ENCODE peak calls at places on chromosomes 11 and 22, in five cellular contexts. L, V, M, N and G are unnamed samples.

GRCh38 chr11:76566811-76567210 is 103.7 kb downstream of the LRRC32 start:
- DNase-seq in L (no peak), V (peak; percentile 31), M (no peak), N (no peak), G (no peak)

GRCh38 chr11:13942908-13943505 is 19.5 kb upstream of the SPON1 start:
- DNase-seq in L (no peak), V (peak; percentile 86), M (no peak), N (no peak), G (no peak)

GRCh38 chr11:45922425-45923082 is at the start of gene LARGE2:
- DNase-seq in L (no peak), V (no peak), M (no peak), N (no peak), G (peak; percentile 82)

GRCh38 chr11:111944139-111944538 is 7.0 kb downstream of the DIXDC1 start:
- DNase-seq in L (no peak), V (peak; percentile 86), M (no peak), N (no peak), G (no peak)

GRCh38 chr11:497565-498296 is 9.3 kb downstream of the RNH1 start:
- DNase-seq in L (no peak), V (no peak), M (no peak), N (no peak), G (no peak)

GRCh38 chr22:38504731-38505594 is 1.1 kb downstream of the DDX17 start:
- DNase-seq in L (no peak), V (peak; percentile 46), M (peak; percentile 41), N (no peak), G (peak; percentile 40)

GRCh38 chr11:109838034-109838433 is 255.2 kb upstream of the ZC3H12C start:
- DNase-seq in L (no peak), V (no peak), M (no peak), N (no peak), G (no peak)

GRCh38 chr11:100328626-100329340 is 358.3 kb upstream of the ARHGAP42 start:
- DNase-seq in L (peak; percentile 29), V (peak; percentile 74), M (no peak), N (no peak), G (no peak)

GRCh38 chr22:29700206-29700948 is 19.4 kb upstream of the CABP7 start:
- DNase-seq in L (no peak), V (peak; percentile 58), M (no peak), N (no peak), G (no peak)

GRCh38 chr22:20650294-20651207 is 123.4 kb upstream of the SERPIND1 start:
- DNase-seq in L (no peak), V (no peak), M (no peak), N (no peak), G (no peak)

GRCh38 chr11:3221408-3222002 is 2.9 kb upstream of the MRGPRG start:
- DNase-seq in L (no peak), V (no peak), M (no peak), N (no peak), G (no peak)

GRCh38 chr22:29093501-29093921 is 20.7 kb downstream of the KREMEN1 start:
- DNase-seq in L (no peak), V (peak; percentile 51), M (no peak), N (no peak), G (no peak)

GRCh38 chr11:1935156-1936071 is 11.7 kb upstream of the MRPL23 start:
- DNase-seq in L (no peak), V (no peak), M (no peak), N (no peak), G (no peak)

GRCh38 chr11:106533046-106533445 is 455.6 kb downstream of the AASDHPPT start:
- DNase-seq in L (no peak), V (no peak), M (no peak), N (no peak), G (no peak)

GRCh38 chr22:38083931-38084631 is at the start of gene SLC16A8:
- DNase-seq in L (no peak), V (no peak), M (no peak), N (no peak), G (no peak)

GRCh38 chr11:122095950-122096942 is 19.8 kb downstream of the BLID start:
- DNase-seq in L (no peak), V (no peak), M (no peak), N (no peak), G (no peak)

GRCh38 chr11:18492888-18493287 is 33.9 kb downstream of the TSG101 start:
- DNase-seq in L (no peak), V (peak; percentile 24), M (no peak), N (no peak), G (no peak)

GRCh38 chr22:23216331-23217170 is 36.2 kb downstream of the BCR start:
- DNase-seq in L (no peak), V (peak; percentile 15), M (peak; percentile 10), N (no peak), G (no peak)

GRCh38 chr11:9276571-9276970 is 11.4 kb upstream of the DENND5A start:
- DNase-seq in L (no peak), V (peak; percentile 43), M (no peak), N (no peak), G (peak; percentile 24)

GRCh38 chr11:130051077-130051476 is 18.6 kb upstream of the APLP2 start:
- DNase-seq in L (no peak), V (no peak), M (no peak), N (no peak), G (no peak)

GRCh38 chr11:32448232-32448631 is 12.9 kb upstream of the WT1 start:
- DNase-seq in L (peak; percentile 9), V (peak; percentile 70), M (no peak), N (no peak), G (no peak)

GRCh38 chr22:46031965-46032851 is 55.2 kb upstream of the WNT7B start:
- DNase-seq in L (no peak), V (no peak), M (no peak), N (no peak), G (no peak)

GRCh38 chr11:135073444-135073843 is 661.4 kb upstream of the B3GAT1 start:
- DNase-seq in L (no peak), V (no peak), M (no peak), N (no peak), G (no peak)

GRCh38 chr11:65077466-65077865 is 6.4 kb downstream of the CDCA5 start:
- DNase-seq in L (no peak), V (peak; percentile 29), M (no peak), N (no peak), G (no peak)

GRCh38 chr11:16047073-16047472 is 309.3 kb downstream of the SOX6 start:
- DNase-seq in L (no peak), V (no peak), M (no peak), N (no peak), G (no peak)

GRCh38 chr22:26718488-26718887 is 61.1 kb downstream of the MIAT start:
- DNase-seq in L (no peak), V (no peak), M (no peak), N (no peak), G (no peak)

GRCh38 chr11:2776351-2777061 is 76.7 kb upstream of the KCNQ1OT1 start:
- DNase-seq in L (no peak), V (no peak), M (no peak), N (no peak), G (no peak)

GRCh38 chr22:26445577-26446275 is 16.7 kb downstream of the ASPHD2 start:
- DNase-seq in L (no peak), V (no peak), M (no peak), N (no peak), G (no peak)

GRCh38 chr22:11066458-11067285 is 4461.3 kb upstream of the OR11H1 start:
- DNase-seq in L (no peak), V (no peak), M (no peak), N (no peak), G (no peak)